ENCODE peak calls at places on chromosomes 11 and 22, in five cellular contexts. D is neuronal stem cell, L is PC-3, S is fibroblast of lung, G is IMR-90. T is an unnamed sample.

GRCh38 chr11:57315491-57315890 is 9.3 kb downstream of the TNKS1BP1 start:
- DNase-seq in D (no peak), L (no peak), S (peak; percentile 71), G (peak; percentile 61), T (no peak)

GRCh38 chr22:33325232-33326004 is 267.2 kb upstream of the SYN3 start:
- DNase-seq in D (no peak), L (no peak), S (no peak), G (no peak), T (no peak)

GRCh38 chr11:58301576-58301975 is 33.5 kb upstream of the OR10W1 start:
- DNase-seq in D (no peak), L (peak; percentile 85), S (peak; percentile 19), G (peak; percentile 84), T (peak; percentile 83)

GRCh38 chr11:125263268-125263790 is 98.8 kb downstream of the PKNOX2 start:
- DNase-seq in D (peak; percentile 94), L (no peak), S (peak; percentile 99), G (peak; percentile 100), T (peak; percentile 13)

GRCh38 chr22:35219012-35219411 is 38.3 kb upstream of the HMGXB4 start:
- DNase-seq in D (no peak), L (peak; percentile 52), S (no peak), G (peak; percentile 69), T (peak; percentile 81)

GRCh38 chr22:20776624-20777405 is 2.9 kb downstream of the SERPIND1 start:
- DNase-seq in D (no peak), L (no peak), S (no peak), G (no peak), T (no peak)

GRCh38 chr11:35662061-35662648 is 420 bp upstream of the TRIM44 start:
- DNase-seq in D (no peak), L (peak; percentile 79), S (peak; percentile 5), G (no peak), T (no peak)

GRCh38 chr22:20816559-20816958 is 42.1 kb downstream of the PI4KA start:
- DNase-seq in D (no peak), L (no peak), S (no peak), G (no peak), T (no peak)

GRCh38 chr11:3796796-3797328 is 492 bp downstream of the NUP98 start:
- DNase-seq in D (no peak), L (no peak), S (no peak), G (no peak), T (no peak)

GRCh38 chr22:20574920-20575353 is 67.5 kb downstream of the MED15 start:
- DNase-seq in D (no peak), L (no peak), S (no peak), G (no peak), T (no peak)

GRCh38 chr11:6480299-6480914 is 724 bp downstream of the ARFIP2 start:
- DNase-seq in D (no peak), L (no peak), S (no peak), G (no peak), T (no peak)

GRCh38 chr22:49334976-49335375 is 492.7 kb downstream of the BRD1 start:
- DNase-seq in D (no peak), L (no peak), S (no peak), G (no peak), T (no peak)

GRCh38 chr22:36243996-36244395 is 4.7 kb upstream of the APOL2 start:
- DNase-seq in D (no peak), L (no peak), S (no peak), G (no peak), T (no peak)

GRCh38 chr11:13105237-13105844 is 96.2 kb downstream of the RASSF10 start:
- DNase-seq in D (no peak), L (no peak), S (no peak), G (no peak), T (no peak)

GRCh38 chr11:32494629-32495028 is 59.3 kb upstream of the WT1 start:
- DNase-seq in D (no peak), L (no peak), S (no peak), G (no peak), T (no peak)

GRCh38 chr22:47247609-47248240 is 485.3 kb downstream of the TBC1D22A start:
- DNase-seq in D (no peak), L (no peak), S (no peak), G (no peak), T (no peak)

GRCh38 chr22:44755956-44756361 is 3.6 kb downstream of the ARHGAP8 start:
- DNase-seq in D (no peak), L (peak; percentile 81), S (no peak), G (no peak), T (peak; percentile 80)

GRCh38 chr11:8759634-8760033 is 77.0 kb downstream of the RPL27A start:
- DNase-seq in D (no peak), L (no peak), S (no peak), G (no peak), T (no peak)

GRCh38 chr11:33262016-33262638 is 4.9 kb downstream of the HIPK3 start:
- DNase-seq in D (no peak), L (peak; percentile 6), S (peak; percentile 17), G (peak; percentile 24), T (no peak)

DNA sequence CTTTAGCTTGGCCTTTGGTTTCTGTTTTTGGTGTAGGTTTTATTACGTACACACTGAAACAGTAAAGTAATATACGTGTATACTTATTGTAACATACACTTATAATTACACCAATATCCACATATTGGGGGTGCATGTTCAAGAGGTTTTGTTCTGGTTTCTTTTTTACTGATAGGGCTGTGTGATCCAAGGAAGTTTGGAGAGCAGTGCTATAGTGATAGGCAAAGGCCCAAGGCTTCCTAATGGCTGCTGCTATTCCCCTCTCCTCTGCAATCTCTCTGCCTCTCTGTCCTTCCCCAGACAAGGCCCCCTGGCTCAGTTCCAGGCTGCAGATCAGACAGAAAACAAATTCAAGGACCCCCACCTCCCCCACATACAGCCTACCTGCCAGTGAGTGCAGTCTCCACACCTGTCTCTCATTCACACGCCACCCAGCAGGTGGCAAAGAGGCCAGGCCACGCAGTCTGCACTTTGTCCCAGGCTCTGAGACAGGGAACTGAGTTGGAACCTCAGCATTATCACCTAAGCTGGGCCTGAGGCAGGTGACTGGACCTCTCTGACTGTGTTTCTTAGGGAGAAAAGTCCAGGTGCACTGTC is 15.1 kb downstream of the TMEM184B start:
- DNase-seq in D (no peak), L (peak; percentile 19), S (no peak), G (no peak), T (no peak)
- H2AFZ ChIP-seq in D (no peak overlapping the region), L (no peak overlapping the region), S (no peak overlapping the region), G (peak overlapping the region; percentile 68), T (no peak overlapping the region)

GRCh38 chr11:63762662-63763505 is 5.7 kb downstream of the ZFTA start:
- DNase-seq in D (peak; percentile 71), L (peak; percentile 33), S (peak; percentile 73), G (no peak), T (no peak)
- H3K4me1 ChIP-seq in D (peaks cover 29% of the 10 kb centered on the region), L (peaks cover 9% of the 10 kb centered on the region), S (peaks cover 14% of the 10 kb centered on the region), G (peaks cover 9% of the 10 kb centered on the region), T (peaks cover 5% of the 10 kb centered on the region)

DNA sequence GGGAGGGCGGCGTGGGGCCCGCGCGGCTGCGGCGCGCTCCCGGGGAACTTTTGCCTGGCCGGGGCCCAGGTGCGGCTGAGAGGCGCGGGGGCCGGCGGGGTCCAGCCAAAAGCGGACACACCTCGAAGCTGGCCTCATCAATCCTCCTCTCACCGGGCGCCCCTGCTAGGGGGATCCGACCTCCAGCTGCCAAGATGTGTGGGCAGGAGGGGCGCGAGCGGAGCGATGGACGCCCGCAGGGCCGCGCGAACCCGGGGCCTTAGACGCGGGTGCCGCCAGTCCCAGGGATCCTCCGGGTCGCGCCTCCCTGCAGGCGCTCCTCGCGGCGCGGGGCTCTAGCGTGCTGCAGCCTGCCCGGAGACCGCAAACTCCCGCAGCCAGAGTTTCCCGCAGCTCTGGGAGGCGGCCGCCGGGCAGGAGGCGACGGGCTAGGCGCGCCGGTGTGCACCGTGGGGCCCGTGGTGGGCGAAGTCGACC is 785 bp downstream of the IGSF9B start:
- DNase-seq in D (no peak), L (no peak), S (no peak), G (no peak), T (no peak)
- H3K9ac ChIP-seq in D (peak overlapping the region; percentile 78), L (no peak overlapping the region), S (no peak overlapping the region), G (no peak overlapping the region), T (no peak overlapping the region)

DNA sequence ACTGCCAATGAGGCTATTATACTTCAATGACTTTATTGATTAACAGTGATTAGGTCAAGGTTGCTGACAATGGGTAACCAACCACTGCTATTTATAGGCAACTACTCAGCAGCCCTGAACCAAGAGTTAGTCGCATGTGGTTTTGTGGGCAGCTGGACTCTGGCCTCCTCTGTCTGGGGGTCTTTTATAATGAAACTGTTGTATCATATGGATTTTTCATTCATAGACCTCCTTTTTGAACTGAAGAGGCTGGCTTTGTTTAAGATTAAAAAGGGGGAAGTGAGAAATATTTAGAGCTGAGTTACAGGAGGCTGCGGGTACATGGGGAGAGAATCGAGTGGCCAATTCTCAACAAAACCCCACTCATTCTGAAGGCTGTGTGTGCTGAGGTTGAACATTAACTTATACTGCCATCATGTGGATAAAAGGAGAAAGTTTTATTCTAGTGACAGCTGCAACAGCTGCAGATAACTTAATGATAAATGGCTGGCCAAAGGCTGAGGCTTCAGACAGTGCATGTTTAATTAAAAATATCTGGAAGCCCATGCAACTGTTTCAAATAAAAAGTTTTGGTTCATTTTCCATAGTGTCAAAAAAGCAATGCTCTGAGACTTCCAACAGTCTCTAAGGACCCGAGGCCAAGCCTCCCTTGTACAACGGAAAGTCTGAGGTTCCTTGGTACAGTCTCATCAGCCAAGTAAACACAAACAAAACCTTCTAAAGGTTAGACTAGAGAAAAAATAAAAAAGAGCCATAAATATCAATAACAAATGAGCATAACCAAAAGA is 682.6 kb downstream of the KCNA4 start:
- DNase-seq in D (peak; percentile 18), L (peak; percentile 70), S (peak; percentile 67), G (peak; percentile 88), T (peak; percentile 48)
- H2AFZ ChIP-seq in D (peak overlapping the region; percentile 47), L (no peak overlapping the region), S (no peak overlapping the region), G (no peak overlapping the region), T (no peak overlapping the region)

GRCh38 chr11:78762105-78762504 is 187.4 kb upstream of the NARS2 start:
- DNase-seq in D (no peak), L (no peak), S (no peak), G (no peak), T (no peak)
- H3K4me1 ChIP-seq in D (peaks cover 2% of the 10 kb centered on the region), L (no peaks in the 10 kb centered on the region), S (no peaks in the 10 kb centered on the region), G (no peaks in the 10 kb centered on the region), T (no peaks in the 10 kb centered on the region)

DNA sequence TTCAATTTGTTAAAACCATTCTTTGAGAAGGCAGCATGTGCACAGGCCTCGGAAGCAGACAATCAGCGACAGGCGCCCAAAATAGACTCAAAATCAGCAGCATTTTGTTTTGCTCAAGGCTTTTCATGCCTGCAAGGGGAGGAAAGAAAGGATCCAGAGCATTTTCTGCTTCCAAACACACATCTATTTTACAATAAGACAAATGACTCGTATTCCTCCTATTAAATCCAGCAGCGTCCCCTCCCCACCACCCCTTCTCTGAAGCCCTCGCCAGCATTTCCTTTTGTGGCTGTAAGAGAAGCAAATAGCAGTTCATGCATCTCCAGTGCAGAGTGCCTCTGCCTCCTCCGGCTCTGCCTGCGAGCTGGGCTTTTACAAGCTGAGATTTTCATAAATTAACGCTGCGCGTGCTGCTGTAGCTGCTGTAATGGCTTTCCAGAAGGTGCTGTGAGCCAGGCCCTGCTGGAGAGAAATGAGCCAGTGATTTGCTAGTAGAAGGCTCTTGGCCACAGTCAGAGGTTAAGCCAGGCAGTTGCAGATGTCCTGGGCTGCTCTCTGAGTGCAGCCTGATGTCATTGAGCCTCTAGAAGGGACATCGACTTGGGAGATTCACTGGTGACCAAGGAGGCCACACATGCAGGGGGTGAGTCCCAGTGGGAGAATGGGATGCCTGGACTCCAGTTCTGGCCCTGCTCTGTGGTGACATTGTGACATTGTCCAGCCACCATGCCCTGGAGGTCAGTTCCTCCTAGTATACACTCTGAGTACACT is 134.6 kb upstream of the NAV2 start:
- DNase-seq in D (no peak), L (peak; percentile 62), S (peak; percentile 26), G (peak; percentile 66), T (no peak)
- H3K9ac ChIP-seq in D (no peak overlapping the region), L (peak overlapping the region; percentile 22), S (no peak overlapping the region), G (peak overlapping the region; percentile 10), T (no peak overlapping the region)